ENCODE peak calls at places on chromosomes 5 and 9, in seven cellular contexts. One of them, this sample, is unnamed. For H3K4me1, the result is how much of the 10 kb centered on the place peaks cover.

GRCh38 chr9:115808108-115808507 is 345.5 kb upstream of the PAPPA start:
- DNase-seq in left ventricle myocardium inferior: no peak
- DNase-seq in adipocyte: peak
- DNase-seq in heart right ventricle: no peak
- DNase-seq in right cardiac atrium: no peak
- DNase-seq in tibial artery: no peak
- DNase-seq in hepatocyte: peak
- DNase-seq in this sample: no peak

GRCh38 chr5:159427180-159428012 is 97.1 kb upstream of the IL12B start:
- DNase-seq in left ventricle myocardium inferior: no peak
- DNase-seq in tibial artery: no peak
- DNase-seq in hepatocyte: no peak
- DNase-seq in right cardiac atrium: no peak
- DNase-seq in adipocyte: no peak
- DNase-seq in heart right ventricle: no peak
- DNase-seq in this sample: no peak

GRCh38 chr5:169070413-169070812 is 230.5 kb downstream of the SLIT3 start:
- DNase-seq in hepatocyte: no peak
- DNase-seq in right cardiac atrium: no peak
- DNase-seq in heart right ventricle: no peak
- DNase-seq in left ventricle myocardium inferior: no peak
- DNase-seq in tibial artery: no peak
- DNase-seq in adipocyte: no peak
- DNase-seq in this sample: no peak

GRCh38 chr5:143459433-143459832 is 55.9 kb upstream of the NR3C1 start:
- DNase-seq in right cardiac atrium: no peak
- DNase-seq in adipocyte: no peak
- DNase-seq in hepatocyte: no peak
- DNase-seq in tibial artery: no peak
- DNase-seq in heart right ventricle: no peak
- DNase-seq in left ventricle myocardium inferior: no peak
- DNase-seq in this sample: no peak

GRCh38 chr9:133368249-133368881 is 7.5 kb downstream of the SURF4 start:
- DNase-seq in heart right ventricle: no peak
- DNase-seq in adipocyte: no peak
- DNase-seq in hepatocyte: peak
- DNase-seq in tibial artery: no peak
- DNase-seq in left ventricle myocardium inferior: no peak
- DNase-seq in right cardiac atrium: peak
- DNase-seq in this sample: no peak

GRCh38 chr9:127885508-127886281 is 8.2 kb upstream of the AK1 start:
- DNase-seq in hepatocyte: no peak
- DNase-seq in heart right ventricle: no peak
- DNase-seq in left ventricle myocardium inferior: no peak
- DNase-seq in right cardiac atrium: peak
- DNase-seq in tibial artery: no peak
- DNase-seq in adipocyte: no peak
- DNase-seq in this sample: no peak

GRCh38 chr5:176687881-176688280 is 40.6 kb downstream of the TSPAN17 start:
- DNase-seq in tibial artery: no peak
- DNase-seq in right cardiac atrium: no peak
- DNase-seq in hepatocyte: no peak
- DNase-seq in heart right ventricle: no peak
- DNase-seq in left ventricle myocardium inferior: no peak
- DNase-seq in adipocyte: no peak
- DNase-seq in this sample: no peak

GRCh38 chr5:13985736-13986418 is 41.4 kb upstream of the DNAH5 start:
- DNase-seq in adipocyte: peak
- DNase-seq in right cardiac atrium: no peak
- DNase-seq in hepatocyte: no peak
- DNase-seq in tibial artery: no peak
- DNase-seq in left ventricle myocardium inferior: no peak
- DNase-seq in heart right ventricle: no peak
- DNase-seq in this sample: no peak

GRCh38 chr5:142087920-142088679 is 20.5 kb upstream of the NDFIP1 start:
- DNase-seq in hepatocyte: no peak
- DNase-seq in tibial artery: no peak
- DNase-seq in adipocyte: no peak
- DNase-seq in left ventricle myocardium inferior: no peak
- DNase-seq in right cardiac atrium: no peak
- DNase-seq in heart right ventricle: no peak
- DNase-seq in this sample: no peak

GRCh38 chr5:116494784-116495480 is 79.7 kb downstream of the SEMA6A start:
- DNase-seq in heart right ventricle: no peak
- DNase-seq in left ventricle myocardium inferior: no peak
- DNase-seq in tibial artery: no peak
- DNase-seq in right cardiac atrium: no peak
- DNase-seq in adipocyte: no peak
- DNase-seq in hepatocyte: no peak
- DNase-seq in this sample: no peak

GRCh38 chr5:157549283-157549629 is 26.3 kb downstream of the ADAM19 start:
- DNase-seq in heart right ventricle: no peak
- DNase-seq in hepatocyte: no peak
- DNase-seq in adipocyte: no peak
- DNase-seq in right cardiac atrium: no peak
- DNase-seq in left ventricle myocardium inferior: no peak
- DNase-seq in tibial artery: no peak
- DNase-seq in this sample: no peak

GRCh38 chr5:124806026-124806856 is 59.8 kb upstream of the ZNF608 start:
- DNase-seq in left ventricle myocardium inferior: peak
- DNase-seq in hepatocyte: peak
- DNase-seq in tibial artery: no peak
- DNase-seq in adipocyte: peak
- DNase-seq in right cardiac atrium: peak
- DNase-seq in heart right ventricle: peak
- DNase-seq in this sample: peak

GRCh38 chr9:35335164-35335563 is 154.7 kb upstream of the RUSC2 start:
- DNase-seq in tibial artery: no peak
- DNase-seq in left ventricle myocardium inferior: no peak
- DNase-seq in right cardiac atrium: no peak
- DNase-seq in heart right ventricle: no peak
- DNase-seq in hepatocyte: no peak
- DNase-seq in adipocyte: peak
- DNase-seq in this sample: no peak

GRCh38 chr5:115435776-115436712 is 108.5 kb downstream of the FEM1C start:
- DNase-seq in tibial artery: no peak
- DNase-seq in hepatocyte: no peak
- DNase-seq in left ventricle myocardium inferior: no peak
- DNase-seq in adipocyte: peak
- DNase-seq in heart right ventricle: no peak
- DNase-seq in right cardiac atrium: no peak
- DNase-seq in this sample: no peak

GRCh38 chr9:3479516-3480352 is 46.1 kb downstream of the RFX3 start:
- DNase-seq in adipocyte: no peak
- DNase-seq in right cardiac atrium: no peak
- DNase-seq in heart right ventricle: no peak
- DNase-seq in tibial artery: no peak
- DNase-seq in left ventricle myocardium inferior: no peak
- DNase-seq in hepatocyte: no peak
- DNase-seq in this sample: no peak

GRCh38 chr9:116181853-116182610 is 28.4 kb downstream of the PAPPA start:
- DNase-seq in hepatocyte: no peak
- DNase-seq in tibial artery: no peak
- DNase-seq in right cardiac atrium: no peak
- DNase-seq in left ventricle myocardium inferior: no peak
- DNase-seq in heart right ventricle: no peak
- DNase-seq in adipocyte: peak
- DNase-seq in this sample: no peak

GRCh38 chr9:121021294-121021693 is 28.8 kb downstream of the C5 start:
- DNase-seq in tibial artery: no peak
- DNase-seq in adipocyte: no peak
- DNase-seq in hepatocyte: no peak
- DNase-seq in right cardiac atrium: no peak
- DNase-seq in heart right ventricle: no peak
- DNase-seq in left ventricle myocardium inferior: no peak
- DNase-seq in this sample: no peak

GRCh38 chr9:134648701-134649525 is 7.3 kb downstream of the COL5A1 start:
- DNase-seq in heart right ventricle: no peak
- DNase-seq in adipocyte: peak
- DNase-seq in left ventricle myocardium inferior: peak
- DNase-seq in right cardiac atrium: peak
- DNase-seq in tibial artery: no peak
- DNase-seq in hepatocyte: no peak
- DNase-seq in this sample: no peak

GRCh38 chr9:131732636-131733340 is 7.1 kb downstream of the RAPGEF1 start:
- DNase-seq in tibial artery: no peak
- DNase-seq in heart right ventricle: no peak
- DNase-seq in right cardiac atrium: no peak
- DNase-seq in left ventricle myocardium inferior: no peak
- DNase-seq in adipocyte: no peak
- DNase-seq in hepatocyte: no peak
- DNase-seq in this sample: no peak

GRCh38 chr5:170832241-170832640 is 29.6 kb upstream of the RANBP17 start:
- DNase-seq in adipocyte: no peak
- DNase-seq in tibial artery: no peak
- DNase-seq in left ventricle myocardium inferior: no peak
- DNase-seq in heart right ventricle: no peak
- DNase-seq in right cardiac atrium: no peak
- DNase-seq in hepatocyte: no peak
- DNase-seq in this sample: no peak

DNA sequence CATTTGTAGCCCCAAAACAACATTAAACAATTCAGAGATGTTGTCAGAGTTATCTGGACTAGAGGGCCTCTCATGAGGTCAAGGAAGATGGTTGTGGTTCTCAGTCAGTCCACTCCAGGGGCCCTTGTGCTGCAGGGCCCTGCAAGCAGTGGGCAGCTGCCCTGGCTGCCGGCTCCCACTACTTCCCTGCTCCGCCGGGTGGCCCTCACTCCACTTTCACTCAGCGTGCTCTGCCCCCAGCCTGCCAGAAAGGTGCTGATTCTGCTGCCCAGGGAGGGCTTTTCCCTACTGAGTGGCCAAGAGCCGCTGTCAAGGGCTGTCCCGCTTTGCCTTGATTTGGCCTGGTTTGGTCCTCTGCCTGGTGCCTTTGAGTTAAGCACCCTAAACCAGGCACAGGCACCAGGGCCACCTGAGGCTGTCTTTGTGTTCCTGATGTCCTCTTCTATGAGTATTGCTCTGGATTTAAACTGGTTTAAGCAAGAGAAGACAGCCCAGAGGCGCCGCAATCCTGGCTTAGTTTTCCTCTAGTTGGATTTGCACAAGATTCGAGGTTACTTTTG is 117.2 kb downstream of the GADD45G start:
- DNase-seq in right cardiac atrium: no peak
- DNase-seq in left ventricle myocardium inferior: no peak
- DNase-seq in heart right ventricle: no peak
- DNase-seq in hepatocyte: no peak
- DNase-seq in tibial artery: no peak
- DNase-seq in adipocyte: no peak
- DNase-seq in this sample: no peak
- H3K4me3 ChIP-seq in right cardiac atrium: no peak
- H3K4me3 ChIP-seq in left ventricle myocardium inferior: no peak
- H3K4me3 ChIP-seq in heart right ventricle: no peak
- H3K4me3 ChIP-seq in hepatocyte: no peak
- H3K4me3 ChIP-seq in tibial artery: no peak
- H3K4me3 ChIP-seq in adipocyte: no peak
- H3K4me3 ChIP-seq in this sample: no peak

GRCh38 chr9:37968228-37968672 is 64.3 kb upstream of the SLC25A51 start:
- DNase-seq in adipocyte: peak
- DNase-seq in right cardiac atrium: no peak
- DNase-seq in tibial artery: no peak
- DNase-seq in heart right ventricle: no peak
- DNase-seq in left ventricle myocardium inferior: no peak
- DNase-seq in hepatocyte: peak
- DNase-seq in this sample: no peak

GRCh38 chr9:37969130-37969529 is 65.2 kb upstream of the SLC25A51 start:
- DNase-seq in right cardiac atrium: no peak
- DNase-seq in tibial artery: no peak
- DNase-seq in adipocyte: peak
- DNase-seq in left ventricle myocardium inferior: peak
- DNase-seq in heart right ventricle: peak
- DNase-seq in hepatocyte: peak
- DNase-seq in this sample: no peak

GRCh38 chr9:37967272-37967581 is 63.3 kb upstream of the SLC25A51 start:
- DNase-seq in left ventricle myocardium inferior: no peak
- DNase-seq in hepatocyte: no peak
- DNase-seq in right cardiac atrium: no peak
- DNase-seq in adipocyte: no peak
- DNase-seq in heart right ventricle: no peak
- DNase-seq in tibial artery: no peak
- DNase-seq in this sample: no peak

GRCh38 chr9:37966443-37967271 is 62.7 kb upstream of the SLC25A51 start:
- DNase-seq in hepatocyte: peak
- DNase-seq in heart right ventricle: no peak
- DNase-seq in tibial artery: no peak
- DNase-seq in adipocyte: no peak
- DNase-seq in left ventricle myocardium inferior: no peak
- DNase-seq in right cardiac atrium: no peak
- DNase-seq in this sample: no peak

GRCh38 chr9:37967681-37968080 is 63.8 kb upstream of the SLC25A51 start:
- DNase-seq in heart right ventricle: no peak
- DNase-seq in tibial artery: no peak
- DNase-seq in right cardiac atrium: no peak
- DNase-seq in hepatocyte: no peak
- DNase-seq in adipocyte: no peak
- DNase-seq in left ventricle myocardium inferior: no peak
- DNase-seq in this sample: no peak
- H3K4me1 ChIP-seq in heart right ventricle: under half
- H3K4me1 ChIP-seq in tibial artery: half or more
- H3K4me1 ChIP-seq in right cardiac atrium: under half
- H3K4me1 ChIP-seq in hepatocyte: half or more
- H3K4me1 ChIP-seq in adipocyte: under half
- H3K4me1 ChIP-seq in left ventricle myocardium inferior: half or more
- H3K4me1 ChIP-seq in this sample: under half

GRCh38 chr5:66987126-66987525 is 209.5 kb downstream of the CD180 start:
- DNase-seq in tibial artery: no peak
- DNase-seq in heart right ventricle: no peak
- DNase-seq in hepatocyte: no peak
- DNase-seq in right cardiac atrium: no peak
- DNase-seq in adipocyte: peak
- DNase-seq in left ventricle myocardium inferior: no peak
- DNase-seq in this sample: no peak

GRCh38 chr5:66987540-66987939 is 209.1 kb downstream of the CD180 start:
- DNase-seq in tibial artery: no peak
- DNase-seq in heart right ventricle: no peak
- DNase-seq in left ventricle myocardium inferior: no peak
- DNase-seq in adipocyte: no peak
- DNase-seq in right cardiac atrium: no peak
- DNase-seq in hepatocyte: no peak
- DNase-seq in this sample: no peak

GRCh38 chr5:66989781-66990180 is 206.8 kb downstream of the CD180 start:
- DNase-seq in adipocyte: no peak
- DNase-seq in right cardiac atrium: no peak
- DNase-seq in tibial artery: no peak
- DNase-seq in hepatocyte: no peak
- DNase-seq in heart right ventricle: no peak
- DNase-seq in left ventricle myocardium inferior: no peak
- DNase-seq in this sample: no peak

GRCh38 chr5:66987949-66988838 is 208.4 kb downstream of the CD180 start:
- DNase-seq in heart right ventricle: no peak
- DNase-seq in hepatocyte: peak
- DNase-seq in adipocyte: peak
- DNase-seq in right cardiac atrium: no peak
- DNase-seq in tibial artery: no peak
- DNase-seq in left ventricle myocardium inferior: no peak
- DNase-seq in this sample: no peak

GRCh38 chr5:66989286-66989685 is 207.3 kb downstream of the CD180 start:
- DNase-seq in hepatocyte: no peak
- DNase-seq in adipocyte: peak
- DNase-seq in heart right ventricle: no peak
- DNase-seq in left ventricle myocardium inferior: no peak
- DNase-seq in tibial artery: no peak
- DNase-seq in right cardiac atrium: no peak
- DNase-seq in this sample: no peak
- H3K4me3 ChIP-seq in hepatocyte: no peak
- H3K4me3 ChIP-seq in adipocyte: no peak
- H3K4me3 ChIP-seq in heart right ventricle: no peak
- H3K4me3 ChIP-seq in left ventricle myocardium inferior: no peak
- H3K4me3 ChIP-seq in tibial artery: no peak
- H3K4me3 ChIP-seq in right cardiac atrium: no peak
- H3K4me3 ChIP-seq in this sample: no peak

GRCh38 chr9:114688388-114688787 is 6.4 kb upstream of the TEX48 start:
- DNase-seq in adipocyte: no peak
- DNase-seq in left ventricle myocardium inferior: no peak
- DNase-seq in right cardiac atrium: no peak
- DNase-seq in tibial artery: no peak
- DNase-seq in hepatocyte: no peak
- DNase-seq in heart right ventricle: no peak
- DNase-seq in this sample: no peak
- H3K4me1 ChIP-seq in adipocyte: under half
- H3K4me1 ChIP-seq in left ventricle myocardium inferior: under half
- H3K4me1 ChIP-seq in right cardiac atrium: under half
- H3K4me1 ChIP-seq in tibial artery: under half
- H3K4me1 ChIP-seq in hepatocyte: under half
- H3K4me1 ChIP-seq in heart right ventricle: under half
- H3K4me1 ChIP-seq in this sample: under half

This sample was measured in iPS DF 6.9.